ENCODE peak calls at places on chromosomes 12 and 14, in six cellular contexts. B is heart left ventricle; U is GM23248; S is tibial artery; R is effector memory CD4-positive, alpha-beta T cell; F is IMR-90. E is an unnamed sample. For H3K4me1, the result is how much of the 10 kb centered on the place peaks cover.

GRCh38 chr12:88035907-88036289 is 6.7 kb upstream of the C12orf50 start:
- DNase-seq in B (no peak), U (no peak), S (no peak), R (no peak), F (no peak), E (no peak)

GRCh38 chr12:12922191-12922616 is 29.8 kb downstream of the GPRC5D start:
- DNase-seq in B (no peak), U (peak), S (no peak), R (no peak), F (peak), E (no peak)

GRCh38 chr14:95294834-95295599 is 24.7 kb downstream of the CLMN start:
- DNase-seq in B (no peak), U (peak), S (peak), R (no peak), F (no peak), E (no peak)

GRCh38 chr14:102320671-102321455 is 1.3 kb downstream of the ZNF839 start:
- DNase-seq in B (no peak), U (no peak), S (no peak), R (no peak), F (no peak), E (no peak)

GRCh38 chr12:56153291-56154065 is 1.1 kb downstream of the MYL6B start:
- DNase-seq in B (no peak), U (no peak), S (no peak), R (no peak), F (no peak), E (no peak)

GRCh38 chr12:53752192-53752601 is 418 bp upstream of the CISTR start:
- DNase-seq in B (no peak), U (no peak), S (peak), R (no peak), F (no peak), E (no peak)

GRCh38 chr12:111429760-111430417 is 24.2 kb downstream of the SH2B3 start:
- DNase-seq in B (no peak), U (no peak), S (no peak), R (peak), F (no peak), E (peak)

GRCh38 chr14:67533754-67534085 is 630 bp downstream of the PLEKHH1 start:
- DNase-seq in B (no peak), U (no peak), S (no peak), R (no peak), F (no peak), E (no peak)

GRCh38 chr12:106147956-106148355 is 9.2 kb upstream of the NUAK1 start:
- DNase-seq in B (peak), U (no peak), S (peak), R (no peak), F (no peak), E (no peak)
- H3K4me1 ChIP-seq in B (under half), U (under half), S (under half), R (under half), F (under half), E (under half)

GRCh38 chr14:61098711-61099110 is 117.7 kb downstream of the SLC38A6 start:
- DNase-seq in B (no peak), U (no peak), S (no peak), R (no peak), F (no peak), E (no peak)
- H3K27ac ChIP-seq in B (no peak), U (no peak), S (no peak), R (no peak), F (no peak), E (no peak)

GRCh38 chr12:75704664-75705063 is 193.3 kb upstream of the KRR1 start:
- DNase-seq in B (no peak), U (no peak), S (no peak), R (no peak), F (peak), E (no peak)
- H3K4me1 ChIP-seq in B (under half), U (under half), S (under half), R (under half), F (under half), E (under half)

DNA sequence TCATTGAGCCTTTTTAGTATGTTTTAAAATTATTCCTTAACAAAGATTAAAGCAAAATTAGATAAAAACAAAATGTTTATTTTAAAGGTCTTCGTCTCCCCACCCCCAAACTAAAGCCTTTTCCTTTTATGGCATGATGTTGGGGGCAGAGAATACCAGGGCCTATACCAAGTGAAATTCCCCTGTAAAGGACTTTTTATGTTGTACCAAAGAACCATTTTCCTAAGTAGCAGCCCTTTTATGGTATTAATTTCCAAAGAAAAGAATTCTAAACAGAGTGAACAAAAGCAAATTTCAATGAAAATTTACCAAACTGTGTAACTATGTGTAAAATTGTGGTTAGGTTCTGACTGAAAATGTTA is 71.9 kb upstream of the GNPNAT1 start:
- DNase-seq in B (no peak), U (peak), S (no peak), R (no peak), F (peak), E (no peak)
- H3K27ac ChIP-seq in B (peak), U (peak), S (peak), R (no peak), F (peak), E (no peak)

GRCh38 chr14:65867333-65867732 is 454.8 kb downstream of the FUT8 start:
- DNase-seq in B (no peak), U (no peak), S (no peak), R (no peak), F (no peak), E (no peak)
- H3K4me1 ChIP-seq in B (under half), U (under half), S (under half), R (under half), F (under half), E (under half)

GRCh38 chr12:5047094-5047493 is 3.4 kb downstream of the KCNA5 start:
- DNase-seq in B (no peak), U (peak), S (peak), R (no peak), F (no peak), E (no peak)

GRCh38 chr12:5044420-5045295 is 979 bp downstream of the KCNA5 start:
- DNase-seq in B (peak), U (no peak), S (no peak), R (no peak), F (no peak), E (no peak)

GRCh38 chr12:5051334-5051733 is 7.7 kb downstream of the KCNA5 start:
- DNase-seq in B (no peak), U (no peak), S (no peak), R (no peak), F (no peak), E (no peak)

GRCh38 chr12:5050542-5050941 is 6.9 kb downstream of the KCNA5 start:
- DNase-seq in B (no peak), U (no peak), S (no peak), R (no peak), F (no peak), E (no peak)

GRCh38 chr12:5047729-5048128 is 4.0 kb downstream of the KCNA5 start:
- DNase-seq in B (no peak), U (no peak), S (no peak), R (no peak), F (no peak), E (no peak)
- H3K27ac ChIP-seq in B (no peak), U (no peak), S (peak), R (no peak), F (no peak), E (no peak)

GRCh38 chr12:6936378-6936638 is 7.3 kb upstream of the RNU7-1 start:
- DNase-seq in B (no peak), U (no peak), S (no peak), R (no peak), F (no peak), E (no peak)
- H3K4me1 ChIP-seq in B (half or more), U (under half), S (half or more), R (under half), F (under half), E (under half)